ENCODE peak calls at places on chromosomes 3 and 15, in seven cellular contexts. L, D, W, C, F, Q and V are unnamed samples.

GRCh38 chr3:114712728-114713492 is 419.1 kb downstream of the TIGIT start:
- DNase-seq in D (no peak), L (no peak), Q (no peak), F (no peak), C (no peak), W (no peak), V (no peak)

GRCh38 chr3:177618873-177619771 is 421.8 kb upstream of the TBL1XR1 start:
- DNase-seq in L (no peak), C (peak; percentile 68), D (no peak), Q (peak; percentile 93), W (no peak), F (no peak), V (no peak)

GRCh38 chr15:94230886-94231727 is at the start of gene MCTP2:
- DNase-seq in Q (peak; percentile 54), C (no peak), F (peak; percentile 72), W (peak; percentile 52), L (peak; percentile 76), D (peak; percentile 11), V (peak; percentile 90)

GRCh38 chr3:44906997-44907396 is 32.6 kb downstream of the TGM4 start:
- DNase-seq in D (no peak), C (no peak), Q (peak; percentile 36), W (no peak), L (no peak), F (no peak), V (no peak)

GRCh38 chr3:163482695-163483094 is 1595.6 kb downstream of the SI start:
- DNase-seq in L (no peak), C (no peak), W (no peak), D (no peak), Q (no peak), F (no peak), V (no peak)

GRCh38 chr3:142597898-142598297 is 1.7 kb downstream of the PLS1 start:
- DNase-seq in D (no peak), W (no peak), C (no peak), F (no peak), L (no peak), Q (no peak), V (no peak)

GRCh38 chr3:25563601-25564000 is 101.1 kb downstream of the TOP2B start:
- DNase-seq in W (no peak), Q (no peak), C (no peak), F (no peak), D (no peak), L (no peak), V (no peak)

GRCh38 chr3:170802164-170803151 is 67.5 kb downstream of the RPL22L1 start:
- DNase-seq in Q (peak; percentile 85), D (peak; percentile 33), L (no peak), C (peak; percentile 85), F (no peak), W (no peak), V (no peak)

GRCh38 chr15:85582076-85582718 is 201.8 kb downstream of the AKAP13 start:
- DNase-seq in C (peak; percentile 74), Q (peak; percentile 41), D (no peak), F (peak; percentile 45), L (no peak), W (no peak), V (peak; percentile 45)

GRCh38 chr3:66342717-66343373 is 122.0 kb downstream of the SLC25A26 start:
- DNase-seq in F (no peak), L (no peak), Q (no peak), D (no peak), W (no peak), C (no peak), V (no peak)

GRCh38 chr3:153959321-153959717 is 161.9 kb upstream of the ARHGEF26 start:
- DNase-seq in F (no peak), D (no peak), Q (no peak), C (no peak), W (no peak), L (no peak), V (no peak)

GRCh38 chr3:4744405-4745239 is 234.6 kb upstream of the BHLHE40 start:
- DNase-seq in F (no peak), C (peak; percentile 23), L (no peak), Q (peak; percentile 43), W (no peak), D (peak; percentile 90), V (no peak)

GRCh38 chr3:171442184-171442583 is 18.0 kb downstream of the TNIK start:
- DNase-seq in Q (peak; percentile 45), W (no peak), F (no peak), D (no peak), L (no peak), C (no peak), V (no peak)

GRCh38 chr15:35444557-35445204 is 101.3 kb downstream of the DPH6 start:
- DNase-seq in Q (peak; percentile 80), L (no peak), D (peak; percentile 62), W (peak; percentile 45), F (peak; percentile 9), C (peak; percentile 68), V (no peak)

GRCh38 chr3:54712539-54712938 is 215.3 kb downstream of the LRTM1 start:
- DNase-seq in F (no peak), W (no peak), L (no peak), D (no peak), Q (no peak), C (no peak), V (no peak)

GRCh38 chr3:138781012-138781470 is 53.7 kb downstream of the PIK3CB start:
- DNase-seq in C (no peak), Q (no peak), W (no peak), F (peak; percentile 40), L (no peak), D (no peak), V (peak; percentile 90)

GRCh38 chr15:82543155-82543554 is 2.9 kb upstream of the RPS17 start:
- DNase-seq in W (no peak), Q (peak; percentile 98), L (no peak), F (no peak), D (no peak), C (peak; percentile 49), V (no peak)

GRCh38 chr3:45644467-45645201 is 44.6 kb upstream of the SACM1L start:
- DNase-seq in Q (peak; percentile 87), C (peak; percentile 64), D (peak; percentile 77), L (no peak), W (no peak), F (no peak), V (no peak)

GRCh38 chr3:35505181-35505580 is 134.1 kb upstream of the ARPP21 start:
- DNase-seq in L (no peak), Q (no peak), F (no peak), C (peak; percentile 69), D (no peak), W (no peak), V (no peak)

GRCh38 chr15:96171271-96171739 is 159.2 kb upstream of the NR2F2 start:
- DNase-seq in D (no peak), L (no peak), C (no peak), Q (peak; percentile 34), W (no peak), F (no peak), V (no peak)

GRCh38 chr3:11244131-11244677 is 28.0 kb upstream of the ATG7 start:
- DNase-seq in D (no peak), F (no peak), C (no peak), Q (peak; percentile 61), W (no peak), L (no peak), V (no peak)

GRCh38 chr15:73391128-73391864 is 22.5 kb upstream of the HCN4 start:
- DNase-seq in D (no peak), C (no peak), W (no peak), Q (no peak), L (no peak), F (no peak), V (no peak)

GRCh38 chr3:44894485-44894884 is 20.1 kb downstream of the TGM4 start:
- DNase-seq in F (no peak), W (no peak), L (no peak), C (peak; percentile 54), Q (peak; percentile 15), D (no peak), V (no peak)

GRCh38 chr3:148329481-148330220 is 368.1 kb upstream of the AGTR1 start:
- DNase-seq in C (no peak), D (no peak), W (no peak), F (no peak), Q (peak; percentile 41), L (no peak), V (no peak)

GRCh38 chr15:91308209-91308608 is 208.2 kb downstream of the SV2B start:
- DNase-seq in Q (no peak), W (no peak), F (no peak), D (no peak), C (no peak), L (no peak), V (no peak)

GRCh38 chr3:48656841-48657281 is 5.8 kb downstream of the CELSR3 start:
- DNase-seq in W (no peak), D (no peak), L (no peak), F (no peak), Q (no peak), C (no peak), V (peak; percentile 41)

GRCh38 chr3:123046262-123046873 is 18.8 kb upstream of the SEMA5B start:
- DNase-seq in F (no peak), C (no peak), L (no peak), Q (no peak), W (no peak), D (no peak), V (no peak)

GRCh38 chr3:128506721-128507120 is 13.7 kb upstream of the GATA2 start:
- DNase-seq in W (peak; percentile 25), C (no peak), F (no peak), Q (no peak), L (no peak), D (no peak), V (no peak)

GRCh38 chr15:51321316-51321715 is 17.1 kb downstream of the CYP19A1 start:
- DNase-seq in F (no peak), W (no peak), C (no peak), Q (no peak), L (no peak), D (no peak), V (no peak)

GRCh38 chr3:36397856-36398255 is 17.6 kb downstream of the STAC start:
- DNase-seq in D (no peak), F (no peak), Q (no peak), C (peak; percentile 9), W (no peak), L (no peak), V (no peak)

GRCh38 chr15:89633585-89633984 is 21.7 kb downstream of the KIF7 start:
- DNase-seq in F (no peak), Q (no peak), D (no peak), C (no peak), W (peak; percentile 8), L (no peak), V (no peak)

GRCh38 chr15:67823371-67824156 is 1.7 kb upstream of the SKOR1 start:
- DNase-seq in W (no peak), L (no peak), C (no peak), Q (no peak), F (no peak), D (no peak), V (no peak)

GRCh38 chr15:100762913-100763627 is 116.6 kb upstream of the ALDH1A3 start:
- DNase-seq in L (no peak), F (no peak), D (no peak), Q (no peak), C (no peak), W (no peak), V (no peak)